ENCODE peak calls at places on chromosomes 6 and 20, in six cellular contexts. One of them, this sample, is unnamed.

GRCh38 chr6:63295553-63295952 is 24.2 kb downstream of the LGSN start:
- DNase-seq in neural crest cell: no peak
- DNase-seq in colonic mucosa: no peak
- DNase-seq in AG10803: no peak
- DNase-seq in WTC11: no peak
- DNase-seq in fibroblast of the aortic adventitia: no peak
- DNase-seq in this sample: no peak

GRCh38 chr20:43744121-43744520 is 17.3 kb upstream of the GTSF1L start:
- DNase-seq in colonic mucosa: no peak
- DNase-seq in WTC11: no peak
- DNase-seq in fibroblast of the aortic adventitia: peak; percentile 34
- DNase-seq in neural crest cell: no peak
- DNase-seq in AG10803: no peak
- DNase-seq in this sample: no peak

GRCh38 chr6:41706876-41707564 is 28.4 kb downstream of the TFEB start:
- DNase-seq in AG10803: peak; percentile 78
- DNase-seq in neural crest cell: no peak
- DNase-seq in WTC11: no peak
- DNase-seq in fibroblast of the aortic adventitia: peak; percentile 60
- DNase-seq in colonic mucosa: no peak
- DNase-seq in this sample: no peak

GRCh38 chr6:112682088-112682487 is 335.0 kb downstream of the RFPL4B start:
- DNase-seq in colonic mucosa: no peak
- DNase-seq in neural crest cell: no peak
- DNase-seq in AG10803: no peak
- DNase-seq in fibroblast of the aortic adventitia: no peak
- DNase-seq in WTC11: no peak
- DNase-seq in this sample: no peak

GRCh38 chr6:44850367-44850766 is 462.9 kb downstream of the CDC5L start:
- DNase-seq in AG10803: no peak
- DNase-seq in WTC11: no peak
- DNase-seq in fibroblast of the aortic adventitia: no peak
- DNase-seq in colonic mucosa: no peak
- DNase-seq in neural crest cell: no peak
- DNase-seq in this sample: no peak

GRCh38 chr20:57860576-57860975 is 150.8 kb upstream of the PMEPA1 start:
- DNase-seq in fibroblast of the aortic adventitia: no peak
- DNase-seq in AG10803: no peak
- DNase-seq in colonic mucosa: no peak
- DNase-seq in neural crest cell: no peak
- DNase-seq in WTC11: no peak
- DNase-seq in this sample: no peak

GRCh38 chr6:14228571-14228970 is 111.0 kb downstream of the CD83 start:
- DNase-seq in WTC11: no peak
- DNase-seq in colonic mucosa: peak; percentile 3
- DNase-seq in AG10803: peak; percentile 79
- DNase-seq in fibroblast of the aortic adventitia: peak; percentile 19
- DNase-seq in neural crest cell: no peak
- DNase-seq in this sample: no peak

GRCh38 chr6:169168706-169169105 is 84.9 kb downstream of the THBS2 start:
- DNase-seq in colonic mucosa: no peak
- DNase-seq in WTC11: no peak
- DNase-seq in fibroblast of the aortic adventitia: no peak
- DNase-seq in AG10803: no peak
- DNase-seq in neural crest cell: no peak
- DNase-seq in this sample: no peak

GRCh38 chr20:59434950-59435349 is 134.5 kb downstream of the EDN3 start:
- DNase-seq in neural crest cell: no peak
- DNase-seq in AG10803: no peak
- DNase-seq in fibroblast of the aortic adventitia: no peak
- DNase-seq in WTC11: no peak
- DNase-seq in colonic mucosa: no peak
- DNase-seq in this sample: no peak

GRCh38 chr6:19895866-19896579 is 58.9 kb downstream of the ID4 start:
- DNase-seq in colonic mucosa: no peak
- DNase-seq in neural crest cell: peak; percentile 5
- DNase-seq in fibroblast of the aortic adventitia: no peak
- DNase-seq in AG10803: no peak
- DNase-seq in WTC11: no peak
- DNase-seq in this sample: no peak

GRCh38 chr6:116210316-116210715 is 43.6 kb downstream of the TSPYL4 start:
- DNase-seq in WTC11: no peak
- DNase-seq in colonic mucosa: no peak
- DNase-seq in AG10803: no peak
- DNase-seq in neural crest cell: no peak
- DNase-seq in fibroblast of the aortic adventitia: no peak
- DNase-seq in this sample: no peak

GRCh38 chr6:118500130-118501015 is 47.7 kb upstream of the PLN start:
- DNase-seq in neural crest cell: no peak
- DNase-seq in fibroblast of the aortic adventitia: no peak
- DNase-seq in colonic mucosa: no peak
- DNase-seq in AG10803: peak; percentile 28
- DNase-seq in WTC11: no peak
- DNase-seq in this sample: no peak

GRCh38 chr6:135295085-135295484 is 114.0 kb downstream of the MYB start:
- DNase-seq in neural crest cell: no peak
- DNase-seq in fibroblast of the aortic adventitia: no peak
- DNase-seq in colonic mucosa: no peak
- DNase-seq in AG10803: no peak
- DNase-seq in WTC11: no peak
- DNase-seq in this sample: no peak

GRCh38 chr6:108423982-108424695 is 129.3 kb downstream of the AFG1L start:
- DNase-seq in neural crest cell: no peak
- DNase-seq in WTC11: no peak
- DNase-seq in AG10803: no peak
- DNase-seq in fibroblast of the aortic adventitia: peak; percentile 14
- DNase-seq in colonic mucosa: no peak
- DNase-seq in this sample: no peak

GRCh38 chr20:18851556-18852098 is 38.0 kb downstream of the SCP2D1 start:
- DNase-seq in fibroblast of the aortic adventitia: no peak
- DNase-seq in WTC11: no peak
- DNase-seq in neural crest cell: no peak
- DNase-seq in AG10803: no peak
- DNase-seq in colonic mucosa: no peak
- DNase-seq in this sample: no peak

GRCh38 chr6:105740946-105741605 is 338.2 kb upstream of the PREP start:
- DNase-seq in neural crest cell: no peak
- DNase-seq in AG10803: peak; percentile 61
- DNase-seq in fibroblast of the aortic adventitia: peak; percentile 26
- DNase-seq in colonic mucosa: no peak
- DNase-seq in WTC11: no peak
- DNase-seq in this sample: no peak

GRCh38 chr20:6583134-6583738 is 184.2 kb upstream of the BMP2 start:
- DNase-seq in WTC11: peak; percentile 36
- DNase-seq in colonic mucosa: peak; percentile 49
- DNase-seq in neural crest cell: peak; percentile 18
- DNase-seq in AG10803: peak; percentile 52
- DNase-seq in fibroblast of the aortic adventitia: peak; percentile 60
- DNase-seq in this sample: peak; percentile 45

GRCh38 chr6:151351146-151351700 is 40.1 kb downstream of the ZBTB2 start:
- DNase-seq in WTC11: no peak
- DNase-seq in AG10803: no peak
- DNase-seq in neural crest cell: no peak
- DNase-seq in fibroblast of the aortic adventitia: no peak
- DNase-seq in colonic mucosa: no peak
- DNase-seq in this sample: no peak

GRCh38 chr6:142482973-142483372 is 181.2 kb downstream of the ADGRG6 start:
- DNase-seq in WTC11: no peak
- DNase-seq in colonic mucosa: no peak
- DNase-seq in neural crest cell: no peak
- DNase-seq in fibroblast of the aortic adventitia: peak; percentile 4
- DNase-seq in AG10803: peak; percentile 9
- DNase-seq in this sample: no peak

GRCh38 chr6:659716-660581 is 3.0 kb upstream of the HUS1B start:
- DNase-seq in fibroblast of the aortic adventitia: no peak
- DNase-seq in AG10803: no peak
- DNase-seq in colonic mucosa: no peak
- DNase-seq in WTC11: peak; percentile 75
- DNase-seq in neural crest cell: no peak
- DNase-seq in this sample: no peak

GRCh38 chr6:2715737-2716136 is 35.0 kb downstream of the MYLK4 start:
- DNase-seq in AG10803: no peak
- DNase-seq in fibroblast of the aortic adventitia: no peak
- DNase-seq in WTC11: no peak
- DNase-seq in neural crest cell: no peak
- DNase-seq in colonic mucosa: peak; percentile 45
- DNase-seq in this sample: no peak

GRCh38 chr6:2712102-2712501 is 38.6 kb downstream of the MYLK4 start:
- DNase-seq in fibroblast of the aortic adventitia: no peak
- DNase-seq in WTC11: no peak
- DNase-seq in AG10803: no peak
- DNase-seq in neural crest cell: no peak
- DNase-seq in colonic mucosa: no peak
- DNase-seq in this sample: no peak

GRCh38 chr6:2710412-2710811 is 40.3 kb downstream of the MYLK4 start:
- DNase-seq in WTC11: no peak
- DNase-seq in fibroblast of the aortic adventitia: no peak
- DNase-seq in neural crest cell: no peak
- DNase-seq in AG10803: no peak
- DNase-seq in colonic mucosa: no peak
- DNase-seq in this sample: no peak

GRCh38 chr6:2714359-2714895 is 36.3 kb downstream of the MYLK4 start:
- DNase-seq in AG10803: peak; percentile 80
- DNase-seq in WTC11: no peak
- DNase-seq in neural crest cell: no peak
- DNase-seq in fibroblast of the aortic adventitia: peak; percentile 91
- DNase-seq in colonic mucosa: no peak
- DNase-seq in this sample: peak; percentile 49

DNA sequence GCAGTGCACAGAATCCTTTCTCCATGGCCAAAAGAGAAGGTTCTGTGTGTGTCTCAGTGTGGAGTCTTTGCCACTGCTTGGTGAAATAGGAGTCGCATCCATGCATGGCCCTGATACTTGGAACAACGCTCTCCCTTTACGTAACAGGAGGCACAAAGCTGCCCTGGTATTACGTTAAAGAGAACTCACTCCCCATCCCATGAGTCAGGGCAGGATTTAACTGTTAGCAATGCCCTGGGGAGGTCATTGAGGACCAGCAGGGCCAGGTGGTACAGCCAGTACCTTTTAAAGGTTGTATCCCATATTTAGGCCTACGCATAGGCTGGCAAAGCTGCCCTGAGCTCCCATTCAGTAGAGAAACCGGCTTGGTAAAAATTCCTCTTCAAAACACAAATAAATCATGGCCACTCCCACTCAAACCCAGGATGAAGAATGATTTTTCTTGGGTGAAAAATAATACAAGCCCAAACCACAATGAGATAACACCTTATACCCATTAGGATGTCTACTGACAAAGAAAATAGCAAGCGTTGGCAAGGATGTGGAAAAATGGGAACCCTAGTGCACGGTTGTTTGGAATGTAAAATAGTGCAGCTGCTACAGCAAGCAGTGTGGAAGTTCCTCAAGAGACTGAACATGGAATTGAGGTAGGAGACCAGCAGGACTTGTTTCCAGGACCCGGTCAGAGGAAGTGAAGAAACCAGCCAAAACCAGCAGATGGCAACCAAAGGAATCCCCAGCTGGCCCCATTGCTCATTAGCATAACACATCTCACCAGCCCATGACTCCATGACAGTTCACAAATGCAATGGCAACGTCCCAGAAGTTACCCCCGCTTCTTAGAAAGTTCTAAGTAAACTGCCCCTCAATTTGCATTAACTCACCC is 37.0 kb downstream of the MYLK4 start:
- DNase-seq in colonic mucosa: no peak
- DNase-seq in AG10803: no peak
- DNase-seq in neural crest cell: no peak
- DNase-seq in WTC11: no peak
- DNase-seq in fibroblast of the aortic adventitia: peak; percentile 81
- DNase-seq in this sample: peak; percentile 21
- TF ChIP-seq CTCF in colonic mucosa: no peak
- TF ChIP-seq CTCF in AG10803: peak; percentile 16
- TF ChIP-seq CTCF in neural crest cell: no peak
- TF ChIP-seq CTCF in WTC11: no peak
- TF ChIP-seq CTCF in fibroblast of the aortic adventitia: no peak
- TF ChIP-seq CTCF in this sample: no peak

GRCh38 chr20:4926531-4927156 is 74.7 kb downstream of the SLC23A2 start:
- DNase-seq in WTC11: no peak
- DNase-seq in neural crest cell: no peak
- DNase-seq in fibroblast of the aortic adventitia: no peak
- DNase-seq in colonic mucosa: no peak
- DNase-seq in AG10803: no peak
- DNase-seq in this sample: no peak
- TF ChIP-seq CTCF in WTC11: no peak
- TF ChIP-seq CTCF in neural crest cell: no peak
- TF ChIP-seq CTCF in fibroblast of the aortic adventitia: no peak
- TF ChIP-seq CTCF in colonic mucosa: no peak
- TF ChIP-seq CTCF in AG10803: no peak
- TF ChIP-seq CTCF in this sample: no peak

GRCh38 chr6:43724354-43724753 is 36.8 kb upstream of the MRPS18A start:
- DNase-seq in WTC11: no peak
- DNase-seq in colonic mucosa: no peak
- DNase-seq in neural crest cell: no peak
- DNase-seq in AG10803: no peak
- DNase-seq in fibroblast of the aortic adventitia: no peak
- DNase-seq in this sample: no peak
- TF ChIP-seq CTCF in WTC11: no peak
- TF ChIP-seq CTCF in colonic mucosa: no peak
- TF ChIP-seq CTCF in neural crest cell: no peak
- TF ChIP-seq CTCF in AG10803: no peak
- TF ChIP-seq CTCF in fibroblast of the aortic adventitia: no peak
- TF ChIP-seq CTCF in this sample: no peak

GRCh38 chr6:33200234-33201146 is at the start of the genes RXRB and SLC39A7:
- DNase-seq in neural crest cell: peak; percentile 98
- DNase-seq in colonic mucosa: peak; percentile 99
- DNase-seq in WTC11: peak; percentile 99
- DNase-seq in fibroblast of the aortic adventitia: peak; percentile 99
- DNase-seq in AG10803: peak; percentile 99
- DNase-seq in this sample: peak; percentile 89

GRCh38 chr6:33202799-33203198 is 1.7 kb upstream of the HSD17B8 start:
- DNase-seq in neural crest cell: no peak
- DNase-seq in fibroblast of the aortic adventitia: no peak
- DNase-seq in WTC11: no peak
- DNase-seq in AG10803: no peak
- DNase-seq in colonic mucosa: no peak
- DNase-seq in this sample: no peak

GRCh38 chr6:33201935-33202334 is 1.3 kb downstream of the SLC39A7 start:
- DNase-seq in fibroblast of the aortic adventitia: no peak
- DNase-seq in colonic mucosa: no peak
- DNase-seq in WTC11: no peak
- DNase-seq in neural crest cell: no peak
- DNase-seq in AG10803: no peak
- DNase-seq in this sample: no peak

GRCh38 chr6:33199687-33200233 is 705 bp downstream of the RXRB start:
- DNase-seq in AG10803: peak; percentile 62
- DNase-seq in colonic mucosa: peak; percentile 86
- DNase-seq in fibroblast of the aortic adventitia: peak; percentile 42
- DNase-seq in neural crest cell: no peak
- DNase-seq in WTC11: peak; percentile 86
- DNase-seq in this sample: peak; percentile 81

DNA sequence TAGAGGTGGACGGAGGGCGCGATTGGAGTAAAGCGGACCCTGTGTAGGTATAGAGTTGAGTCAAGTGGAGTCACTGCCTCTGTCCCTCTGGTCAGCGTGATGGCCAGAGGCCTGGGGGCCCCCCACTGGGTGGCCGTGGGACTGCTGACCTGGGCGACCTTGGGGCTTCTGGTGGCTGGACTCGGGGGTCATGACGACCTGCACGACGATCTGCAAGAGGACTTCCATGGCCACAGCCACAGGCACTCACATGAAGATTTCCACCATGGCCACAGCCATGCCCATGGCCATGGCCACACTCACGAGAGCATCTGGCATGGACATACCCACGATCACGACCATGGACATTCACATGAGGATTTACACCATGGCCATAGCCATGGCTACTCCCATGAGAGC is 479 bp downstream of the SLC39A7 start:
- DNase-seq in WTC11: no peak
- DNase-seq in colonic mucosa: no peak
- DNase-seq in neural crest cell: no peak
- DNase-seq in fibroblast of the aortic adventitia: no peak
- DNase-seq in AG10803: peak; percentile 14
- DNase-seq in this sample: no peak
- TF ChIP-seq CTCF in WTC11: no peak
- TF ChIP-seq CTCF in colonic mucosa: no peak
- TF ChIP-seq CTCF in neural crest cell: peak; percentile 21
- TF ChIP-seq CTCF in fibroblast of the aortic adventitia: no peak
- TF ChIP-seq CTCF in AG10803: peak; percentile 9
- TF ChIP-seq CTCF in this sample: no peak

This sample was measured in A549.